ENCODE peak calls at places on chromosomes 2 and 18, in four cellular contexts. Y is HFFc6, J is mesothelial cell of epicardium, X is gastrocnemius medialis. B is an unnamed sample.

GRCh38 chr18:37741012-37741586 is 175.5 kb upstream of the CELF4 start:
- DNase-seq in J (no peak), X (no peak), Y (no peak), B (no peak)

GRCh38 chr2:48527211-48527880 is 2.6 kb upstream of the STON1 start:
- DNase-seq in X (no peak), Y (peak; percentile 33), J (no peak), B (no peak)

GRCh38 chr2:178478102-178478441 is 328 bp downstream of the FKBP7 start:
- DNase-seq in J (no peak), X (no peak), Y (no peak), B (peak; percentile 34)

GRCh38 chr2:217972490-217972889 is 30.3 kb downstream of the TNS1 start:
- DNase-seq in J (no peak), Y (no peak), X (peak; percentile 70), B (no peak)

GRCh38 chr18:4203525-4203924 is 251.6 kb downstream of the DLGAP1 start:
- DNase-seq in X (no peak), J (no peak), Y (no peak), B (no peak)

GRCh38 chr2:198371902-198372611 is 567.7 kb downstream of the PLCL1 start:
- DNase-seq in Y (peak; percentile 35), J (no peak), X (no peak), B (peak; percentile 35)

GRCh38 chr18:28078298-28078697 is 98.6 kb downstream of the CDH2 start:
- DNase-seq in J (no peak), Y (no peak), X (no peak), B (no peak)

GRCh38 chr2:85852979-85853498 is 35.8 kb downstream of the ST3GAL5 start:
- DNase-seq in Y (no peak), J (no peak), X (no peak), B (no peak)

GRCh38 chr2:139622691-139623090 is 842.5 kb upstream of the NXPH2 start:
- DNase-seq in Y (no peak), X (no peak), J (no peak), B (no peak)

GRCh38 chr18:74498712-74499629 is 2.8 kb downstream of the CNDP2 start:
- DNase-seq in X (peak; percentile 48), J (no peak), Y (no peak), B (peak; percentile 80)

GRCh38 chr2:177622516-177622915 is 229.9 kb downstream of the AGPS start:
- DNase-seq in Y (no peak), X (no peak), J (no peak), B (no peak)

GRCh38 chr2:191922736-191923651 is 76.1 kb upstream of the CAVIN2 start:
- DNase-seq in Y (no peak), X (no peak), J (no peak), B (peak; percentile 87)

GRCh38 chr18:24602156-24602555 is 141.7 kb downstream of the HRH4 start:
- DNase-seq in Y (no peak), X (no peak), J (no peak), B (no peak)

GRCh38 chr18:23556145-23556780 is 30.0 kb downstream of the NPC1 start:
- DNase-seq in J (no peak), Y (no peak), X (no peak), B (no peak)

GRCh38 chr2:39593439-39594393 is 72.0 kb upstream of the TMEM178A start:
- DNase-seq in Y (peak; percentile 75), X (peak; percentile 31), J (no peak), B (peak; percentile 34)

DNA sequence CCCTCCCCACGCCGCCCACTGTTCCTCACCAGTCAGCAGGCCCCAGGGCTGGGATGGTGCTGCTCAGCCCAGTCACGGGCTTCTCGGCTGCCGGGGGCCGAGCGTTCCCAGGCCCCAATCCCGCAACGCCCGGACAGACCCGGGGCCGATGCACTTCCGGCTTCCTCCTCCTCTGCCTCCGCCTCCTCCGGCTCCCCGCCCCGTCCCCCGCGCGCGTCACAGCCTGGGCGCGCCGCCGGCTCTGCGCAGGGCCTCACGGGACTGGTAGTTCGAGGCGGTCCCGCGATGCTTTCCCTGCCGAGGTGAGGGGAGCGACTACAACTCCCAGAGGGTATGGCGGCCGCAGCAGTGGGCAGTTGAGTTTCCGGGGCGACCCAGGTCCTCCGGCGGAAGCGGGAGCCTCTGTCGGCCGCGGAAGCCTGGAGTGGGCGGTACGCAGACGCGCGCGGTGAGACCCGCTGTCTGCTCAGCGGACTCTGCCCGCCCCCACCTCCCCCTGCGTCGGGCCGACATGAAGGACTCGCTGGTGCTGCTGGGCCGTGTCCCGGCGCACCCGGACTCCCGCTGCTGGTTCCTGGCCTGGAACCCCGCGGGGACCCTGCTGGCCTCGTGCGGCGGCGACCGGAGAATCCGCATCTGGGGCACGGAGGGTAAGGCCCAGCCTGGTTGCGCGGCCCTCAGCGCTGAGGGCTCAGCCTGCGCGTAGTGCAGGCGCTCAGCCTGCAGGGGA is at the start of the genes CIAO1 and TMEM127:
- DNase-seq in X (peak; percentile 98), J (peak; percentile 98), Y (peak; percentile 99), B (peak; percentile 99)
- TF ChIP-seq CTCF in X (peak; percentile 35), J (no peak), Y (peak; percentile 62), B (no peak)

GRCh38 chr2:239379641-239380170 is 21.1 kb downstream of the HDAC4 start:
- DNase-seq in J (no peak), Y (no peak), X (no peak), B (no peak)
- TF ChIP-seq CTCF in J (no peak), Y (peak; percentile 14), X (no peak), B (no peak)

GRCh38 chr2:64654993-64655666 is 1.4 kb upstream of the SERTAD2 start:
- DNase-seq in J (no peak), X (no peak), Y (peak; percentile 51), B (no peak)
- TF ChIP-seq CTCF in J (no peak), X (no peak), Y (peak; percentile 57), B (no peak)

DNA sequence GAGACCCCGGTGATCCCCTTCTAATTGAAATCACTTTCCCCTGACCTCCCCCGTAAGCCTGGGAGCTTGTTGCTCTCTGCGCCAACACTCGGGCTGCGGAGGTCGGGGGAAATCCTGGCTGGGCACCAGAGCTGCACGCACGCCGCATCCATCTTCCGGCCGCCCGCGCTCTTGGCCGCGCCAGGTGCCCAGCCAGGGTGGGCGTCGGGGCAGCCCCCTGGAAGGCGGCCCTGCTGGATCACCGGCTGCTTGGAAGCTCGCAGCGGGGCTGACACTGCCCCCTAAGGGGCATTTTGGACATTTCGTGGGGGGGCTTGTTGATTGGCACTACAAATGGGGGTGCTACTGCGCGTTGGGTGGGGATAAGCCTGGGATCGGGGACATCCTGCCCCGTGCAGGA is 280.3 kb upstream of the SKOR2 start:
- DNase-seq in X (no peak), J (no peak), Y (no peak), B (no peak)
- TF ChIP-seq CTCF in X (no peak), J (no peak), Y (no peak), B (no peak)

GRCh38 chr2:7697052-7697451 is 779.8 kb downstream of the RNF144A start:
- DNase-seq in J (no peak), X (no peak), Y (no peak), B (no peak)
- TF ChIP-seq CTCF in J (no peak), X (no peak), Y (no peak), B (no peak)

GRCh38 chr2:111669928-111670695 is 213.9 kb downstream of the ANAPC1 start:
- DNase-seq in J (no peak), X (no peak), Y (no peak), B (no peak)
- TF ChIP-seq CTCF in J (no peak), X (no peak), Y (peak; percentile 38), B (no peak)

GRCh38 chr2:207463433-207463832 is 66.3 kb upstream of the CREB1 start:
- DNase-seq in X (no peak), Y (no peak), J (no peak), B (no peak)

GRCh38 chr2:207463996-207464395 is 65.8 kb upstream of the CREB1 start:
- DNase-seq in X (no peak), J (no peak), Y (no peak), B (no peak)

GRCh38 chr2:207459990-207460757 is 69.6 kb upstream of the CREB1 start:
- DNase-seq in J (no peak), X (no peak), Y (no peak), B (peak; percentile 26)

DNA sequence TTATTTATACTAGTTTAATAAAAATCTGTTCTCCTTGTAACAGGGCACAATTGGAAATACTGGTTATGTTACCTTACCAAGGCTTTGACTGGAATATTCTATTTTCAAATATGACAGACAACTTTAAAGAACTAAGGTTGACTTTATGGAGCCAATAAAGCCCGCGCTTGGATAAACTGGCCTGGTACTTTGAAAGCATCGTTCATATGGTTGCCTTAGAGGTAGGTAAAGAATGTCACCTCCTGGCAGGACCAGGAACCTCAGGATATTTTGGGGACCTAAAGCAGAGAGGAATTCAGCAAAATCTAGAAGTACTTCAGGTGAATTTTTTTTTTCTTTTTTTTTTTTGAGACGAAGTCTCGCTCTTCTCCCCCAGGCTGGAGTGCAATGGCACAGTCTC is 71.2 kb upstream of the CREB1 start:
- DNase-seq in X (no peak), J (no peak), Y (no peak), B (no peak)
- TF ChIP-seq CTCF in X (no peak), J (no peak), Y (no peak), B (no peak)

B was measured in GM20000.